ENCODE peak calls at places on chromosomes 2 and 18, in seven cellular contexts. One of them, this sample, is unnamed.

GRCh38 chr2:146124741-146125140 is 1604.8 kb upstream of the ZEB2 start:
- DNase-seq in IMR-90: peak
- DNase-seq in neuronal stem cell: no peak
- DNase-seq in mesenchymal stem cell: peak
- DNase-seq in H9: no peak
- DNase-seq in trophoblast cell: no peak
- DNase-seq in H1: no peak
- DNase-seq in this sample: peak

GRCh38 chr2:191870744-191871143 is 23.9 kb upstream of the CAVIN2 start:
- DNase-seq in IMR-90: no peak
- DNase-seq in neuronal stem cell: no peak
- DNase-seq in mesenchymal stem cell: no peak
- DNase-seq in H9: no peak
- DNase-seq in trophoblast cell: no peak
- DNase-seq in H1: no peak
- DNase-seq in this sample: no peak

GRCh38 chr18:27136208-27136535 is 48.9 kb downstream of the CHST9 start:
- DNase-seq in IMR-90: no peak
- DNase-seq in neuronal stem cell: no peak
- DNase-seq in mesenchymal stem cell: peak
- DNase-seq in H9: peak
- DNase-seq in trophoblast cell: no peak
- DNase-seq in H1: no peak
- DNase-seq in this sample: peak

GRCh38 chr2:38495880-38496279 is 106.8 kb downstream of the HNRNPLL start:
- DNase-seq in IMR-90: no peak
- DNase-seq in neuronal stem cell: no peak
- DNase-seq in mesenchymal stem cell: no peak
- DNase-seq in H9: no peak
- DNase-seq in trophoblast cell: no peak
- DNase-seq in H1: no peak
- DNase-seq in this sample: no peak

GRCh38 chr2:234288974-234289455 is 207.9 kb downstream of the ARL4C start:
- DNase-seq in IMR-90: peak
- DNase-seq in neuronal stem cell: peak
- DNase-seq in mesenchymal stem cell: peak
- DNase-seq in H9: peak
- DNase-seq in trophoblast cell: peak
- DNase-seq in H1: peak
- DNase-seq in this sample: peak

GRCh38 chr2:110716959-110717645 is 15.3 kb upstream of the ACOXL start:
- DNase-seq in IMR-90: no peak
- DNase-seq in neuronal stem cell: no peak
- DNase-seq in mesenchymal stem cell: peak
- DNase-seq in H9: no peak
- DNase-seq in trophoblast cell: no peak
- DNase-seq in H1: no peak
- DNase-seq in this sample: no peak

GRCh38 chr2:219551863-219552381 is 8.1 kb downstream of the TMEM198 start:
- DNase-seq in IMR-90: no peak
- DNase-seq in neuronal stem cell: no peak
- DNase-seq in mesenchymal stem cell: no peak
- DNase-seq in H9: peak
- DNase-seq in trophoblast cell: no peak
- DNase-seq in H1: no peak
- DNase-seq in this sample: no peak

GRCh38 chr18:2894131-2894840 is 47.5 kb downstream of the EMILIN2 start:
- DNase-seq in IMR-90: no peak
- DNase-seq in neuronal stem cell: no peak
- DNase-seq in mesenchymal stem cell: no peak
- DNase-seq in H9: no peak
- DNase-seq in trophoblast cell: no peak
- DNase-seq in H1: no peak
- DNase-seq in this sample: peak

GRCh38 chr2:98778741-98779483 is 48.0 kb upstream of the MGAT4A start:
- DNase-seq in IMR-90: no peak
- DNase-seq in neuronal stem cell: no peak
- DNase-seq in mesenchymal stem cell: no peak
- DNase-seq in H9: no peak
- DNase-seq in trophoblast cell: no peak
- DNase-seq in H1: no peak
- DNase-seq in this sample: no peak

GRCh38 chr2:232900811-232901701 is 31.0 kb downstream of the SNORC start:
- DNase-seq in IMR-90: no peak
- DNase-seq in neuronal stem cell: no peak
- DNase-seq in mesenchymal stem cell: no peak
- DNase-seq in H9: peak
- DNase-seq in trophoblast cell: no peak
- DNase-seq in H1: no peak
- DNase-seq in this sample: peak

GRCh38 chr18:76657428-76657827 is 162.4 kb upstream of the ZNF516 start:
- DNase-seq in IMR-90: no peak
- DNase-seq in neuronal stem cell: no peak
- DNase-seq in mesenchymal stem cell: peak
- DNase-seq in H9: no peak
- DNase-seq in trophoblast cell: no peak
- DNase-seq in H1: no peak
- DNase-seq in this sample: peak

GRCh38 chr2:8640498-8640897 is 41.4 kb upstream of the ID2 start:
- DNase-seq in IMR-90: no peak
- DNase-seq in neuronal stem cell: no peak
- DNase-seq in mesenchymal stem cell: no peak
- DNase-seq in H9: no peak
- DNase-seq in trophoblast cell: no peak
- DNase-seq in H1: no peak
- DNase-seq in this sample: no peak

GRCh38 chr2:54572262-54572635 is 116.1 kb downstream of the SPTBN1 start:
- DNase-seq in IMR-90: peak
- DNase-seq in neuronal stem cell: no peak
- DNase-seq in mesenchymal stem cell: peak
- DNase-seq in H9: no peak
- DNase-seq in trophoblast cell: peak
- DNase-seq in H1: no peak
- DNase-seq in this sample: no peak

GRCh38 chr2:102442967-102443828 is 20.2 kb downstream of the IL18RAP start:
- DNase-seq in IMR-90: peak
- DNase-seq in neuronal stem cell: no peak
- DNase-seq in mesenchymal stem cell: peak
- DNase-seq in H9: no peak
- DNase-seq in trophoblast cell: peak
- DNase-seq in H1: no peak
- DNase-seq in this sample: peak

GRCh38 chr2:74333175-74333574 is 10.0 kb downstream of the SLC4A5 start:
- DNase-seq in IMR-90: peak
- DNase-seq in neuronal stem cell: no peak
- DNase-seq in mesenchymal stem cell: peak
- DNase-seq in H9: peak
- DNase-seq in trophoblast cell: no peak
- DNase-seq in H1: peak
- DNase-seq in this sample: peak

GRCh38 chr2:240752209-240752608 is 60.5 kb downstream of the AQP12A start:
- DNase-seq in IMR-90: no peak
- DNase-seq in neuronal stem cell: no peak
- DNase-seq in mesenchymal stem cell: no peak
- DNase-seq in H9: no peak
- DNase-seq in trophoblast cell: no peak
- DNase-seq in H1: no peak
- DNase-seq in this sample: no peak

GRCh38 chr2:12717988-12718661 is 1.4 kb downstream of the TRIB2 start:
- DNase-seq in IMR-90: peak
- DNase-seq in neuronal stem cell: peak
- DNase-seq in mesenchymal stem cell: no peak
- DNase-seq in H9: no peak
- DNase-seq in trophoblast cell: no peak
- DNase-seq in H1: peak
- DNase-seq in this sample: peak

GRCh38 chr2:105617631-105618350 is 126.9 kb upstream of the NCK2 start:
- DNase-seq in IMR-90: no peak
- DNase-seq in neuronal stem cell: no peak
- DNase-seq in mesenchymal stem cell: no peak
- DNase-seq in H9: no peak
- DNase-seq in trophoblast cell: no peak
- DNase-seq in H1: no peak
- DNase-seq in this sample: no peak

GRCh38 chr2:191631754-191632153 is 46.2 kb upstream of the NABP1 start:
- DNase-seq in IMR-90: peak
- DNase-seq in neuronal stem cell: no peak
- DNase-seq in mesenchymal stem cell: peak
- DNase-seq in H9: no peak
- DNase-seq in trophoblast cell: no peak
- DNase-seq in H1: no peak
- DNase-seq in this sample: no peak

GRCh38 chr2:76711490-76711889 is 810.7 kb downstream of the LRRTM4 start:
- DNase-seq in IMR-90: no peak
- DNase-seq in neuronal stem cell: no peak
- DNase-seq in mesenchymal stem cell: no peak
- DNase-seq in H9: peak
- DNase-seq in trophoblast cell: no peak
- DNase-seq in H1: no peak
- DNase-seq in this sample: peak

DNA sequence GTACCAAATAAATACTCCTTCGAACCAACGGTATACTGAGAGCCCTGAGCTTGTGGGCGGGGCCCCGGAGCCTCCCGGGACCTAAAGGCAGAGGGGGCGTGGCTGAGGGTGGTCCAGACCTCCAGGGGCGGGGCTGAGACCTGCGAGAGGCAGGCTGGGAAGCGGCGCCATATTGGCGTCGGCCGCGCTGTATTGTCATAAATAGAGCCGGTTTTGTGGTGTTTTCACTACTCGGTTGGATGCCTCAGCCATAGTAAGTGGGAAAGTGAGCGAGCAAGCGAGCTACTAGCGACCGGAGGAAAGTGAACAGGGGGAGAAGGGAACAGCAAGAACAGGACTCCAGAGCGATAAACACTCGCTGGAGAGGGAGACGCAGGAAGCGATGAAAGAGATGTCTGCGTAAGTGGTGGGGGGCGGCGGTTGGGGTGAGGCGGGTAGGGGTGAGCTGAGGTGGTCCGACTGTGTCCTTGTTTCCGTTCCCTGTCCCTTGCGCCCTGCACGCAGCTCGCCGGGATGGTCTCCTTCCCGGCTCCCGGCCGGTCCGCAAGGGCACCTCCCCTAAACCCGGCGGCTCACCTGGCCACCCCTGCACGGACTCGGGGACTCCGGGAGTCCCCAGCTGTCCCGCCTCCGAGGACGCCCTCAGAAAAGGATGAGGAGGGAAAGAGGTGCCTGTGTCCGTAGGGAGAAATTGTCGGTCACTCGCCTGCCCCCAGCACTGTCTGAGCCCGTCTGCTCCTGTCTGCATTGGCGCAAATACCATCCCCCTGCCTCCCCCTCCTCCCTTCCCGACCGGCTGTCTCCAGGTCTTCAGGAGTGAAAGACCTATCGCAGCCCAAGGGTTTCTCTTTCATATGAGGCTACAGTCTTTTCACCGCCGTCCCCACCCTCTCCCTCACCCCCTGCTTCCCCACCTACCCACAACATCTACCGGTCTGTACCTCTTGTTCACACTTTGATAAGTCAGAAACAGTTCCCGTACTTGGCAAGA is at the start of gene PAPOLG:
- DNase-seq in IMR-90: peak
- DNase-seq in neuronal stem cell: peak
- DNase-seq in mesenchymal stem cell: peak
- DNase-seq in H9: peak
- DNase-seq in trophoblast cell: peak
- DNase-seq in H1: peak
- DNase-seq in this sample: peak
- H2BK120ac ChIP-seq in IMR-90: peak
- H2BK120ac ChIP-seq in neuronal stem cell: no peak
- H2BK120ac ChIP-seq in mesenchymal stem cell: peak
- H2BK120ac ChIP-seq in H9: no peak
- H2BK120ac ChIP-seq in trophoblast cell: peak
- H2BK120ac ChIP-seq in H1: no peak
- H2BK120ac ChIP-seq in this sample: no peak

GRCh38 chr2:11637546-11637945 is 32.4 kb downstream of the NTSR2 start:
- DNase-seq in IMR-90: no peak
- DNase-seq in neuronal stem cell: no peak
- DNase-seq in mesenchymal stem cell: no peak
- DNase-seq in H9: no peak
- DNase-seq in trophoblast cell: no peak
- DNase-seq in H1: no peak
- DNase-seq in this sample: no peak
- H2BK120ac ChIP-seq in IMR-90: no peak
- H2BK120ac ChIP-seq in neuronal stem cell: no peak
- H2BK120ac ChIP-seq in mesenchymal stem cell: no peak
- H2BK120ac ChIP-seq in H9: no peak
- H2BK120ac ChIP-seq in trophoblast cell: no peak
- H2BK120ac ChIP-seq in H1: no peak
- H2BK120ac ChIP-seq in this sample: no peak

DNA sequence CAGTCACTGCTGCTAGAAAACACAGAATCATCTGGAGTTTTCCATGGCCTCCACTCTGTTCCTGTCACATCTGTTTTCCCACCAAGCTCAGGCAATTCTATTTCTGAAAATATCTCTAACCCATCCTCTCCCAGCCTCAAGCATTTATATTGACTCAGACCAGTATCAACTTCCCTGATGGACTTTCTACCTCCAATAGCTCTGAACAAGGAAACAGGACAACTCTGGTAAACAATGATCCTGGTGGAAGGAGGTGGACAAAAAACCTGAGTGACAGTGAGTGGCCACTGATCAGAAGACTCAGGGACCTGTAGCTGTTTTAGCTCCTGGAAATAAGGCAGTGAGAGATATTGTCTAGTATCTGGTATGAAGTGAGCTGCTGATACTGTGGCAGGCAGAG is 23.4 kb downstream of the BMP10 start:
- DNase-seq in IMR-90: no peak
- DNase-seq in neuronal stem cell: no peak
- DNase-seq in mesenchymal stem cell: no peak
- DNase-seq in H9: no peak
- DNase-seq in trophoblast cell: no peak
- DNase-seq in H1: no peak
- DNase-seq in this sample: no peak
- H2BK120ac ChIP-seq in IMR-90: peak
- H2BK120ac ChIP-seq in neuronal stem cell: no peak
- H2BK120ac ChIP-seq in mesenchymal stem cell: no peak
- H2BK120ac ChIP-seq in H9: no peak
- H2BK120ac ChIP-seq in trophoblast cell: no peak
- H2BK120ac ChIP-seq in H1: no peak
- H2BK120ac ChIP-seq in this sample: no peak

GRCh38 chr2:119439574-119440500 is 8.2 kb downstream of the TMEM37 start:
- DNase-seq in IMR-90: no peak
- DNase-seq in neuronal stem cell: no peak
- DNase-seq in mesenchymal stem cell: no peak
- DNase-seq in H9: peak
- DNase-seq in trophoblast cell: no peak
- DNase-seq in H1: no peak
- DNase-seq in this sample: no peak

GRCh38 chr2:119440873-119441272 is 9.2 kb downstream of the TMEM37 start:
- DNase-seq in IMR-90: no peak
- DNase-seq in neuronal stem cell: no peak
- DNase-seq in mesenchymal stem cell: no peak
- DNase-seq in H9: no peak
- DNase-seq in trophoblast cell: no peak
- DNase-seq in H1: no peak
- DNase-seq in this sample: no peak

GRCh38 chr2:119440501-119440870 is 8.8 kb downstream of the TMEM37 start:
- DNase-seq in IMR-90: no peak
- DNase-seq in neuronal stem cell: no peak
- DNase-seq in mesenchymal stem cell: no peak
- DNase-seq in H9: peak
- DNase-seq in trophoblast cell: no peak
- DNase-seq in H1: no peak
- DNase-seq in this sample: no peak

GRCh38 chr2:119442850-119443249 is 11.2 kb downstream of the TMEM37 start:
- DNase-seq in IMR-90: no peak
- DNase-seq in neuronal stem cell: no peak
- DNase-seq in mesenchymal stem cell: no peak
- DNase-seq in H9: no peak
- DNase-seq in trophoblast cell: no peak
- DNase-seq in H1: no peak
- DNase-seq in this sample: no peak

GRCh38 chr2:119441376-119442231 is 9.9 kb downstream of the TMEM37 start:
- DNase-seq in IMR-90: no peak
- DNase-seq in neuronal stem cell: no peak
- DNase-seq in mesenchymal stem cell: no peak
- DNase-seq in H9: peak
- DNase-seq in trophoblast cell: no peak
- DNase-seq in H1: no peak
- DNase-seq in this sample: no peak
- H2BK120ac ChIP-seq in IMR-90: no peak
- H2BK120ac ChIP-seq in neuronal stem cell: no peak
- H2BK120ac ChIP-seq in mesenchymal stem cell: no peak
- H2BK120ac ChIP-seq in H9: no peak
- H2BK120ac ChIP-seq in trophoblast cell: no peak
- H2BK120ac ChIP-seq in H1: no peak
- H2BK120ac ChIP-seq in this sample: no peak